ENCODE peak calls at places on chromosomes 5 and 9, in ten cellular contexts. X is GM23338; M is spleen; Z is upper lobe of right lung; F is heart right ventricle; E is ovary; V is cardiac muscle cell; B is uterus; K is BJ; D is CD8-positive, alpha-beta T cell. P is an unnamed sample.

GRCh38 chr9:126524353-126525077 is 89.2 kb upstream of the LMX1B start:
- DNase-seq in V (no peak), F (no peak), M (peak), K (no peak), B (no peak), Z (no peak), X (no peak), D (no peak), E (no peak), P (no peak)

GRCh38 chr9:114110180-114110579 is 11.1 kb upstream of the KIF12 start:
- DNase-seq in M (no peak), D (no peak), K (peak), Z (no peak), V (no peak), F (no peak), B (no peak), E (no peak), X (no peak), P (no peak)

GRCh38 chr9:124130277-124131075 is 118.9 kb downstream of the LHX2 start:
- DNase-seq in E (no peak), K (no peak), B (no peak), Z (no peak), F (no peak), V (no peak), X (no peak), M (no peak), D (no peak), P (no peak)

GRCh38 chr9:135752281-135753204 is 50.6 kb downstream of the KCNT1 start:
- DNase-seq in Z (no peak), B (no peak), F (no peak), K (no peak), X (no peak), E (no peak), M (no peak), V (no peak), D (no peak), P (no peak)

GRCh38 chr9:35076848-35077247 is 2.9 kb downstream of the FANCG start:
- DNase-seq in B (no peak), D (no peak), E (no peak), K (no peak), X (no peak), F (no peak), Z (no peak), V (no peak), M (no peak), P (no peak)

GRCh38 chr5:80061005-80061404 is 25.9 kb downstream of the THBS4 start:
- DNase-seq in M (no peak), V (peak), F (no peak), B (no peak), X (no peak), D (no peak), E (no peak), Z (no peak), K (no peak), P (no peak)

GRCh38 chr5:51279983-51280382 is 103.3 kb upstream of the ISL1 start:
- DNase-seq in E (no peak), D (no peak), K (no peak), F (no peak), X (peak), Z (no peak), B (no peak), M (no peak), V (peak), P (no peak)

GRCh38 chr9:103899836-103900235 is 194.3 kb upstream of the SMC2 start:
- DNase-seq in K (no peak), F (no peak), E (no peak), Z (no peak), V (no peak), M (no peak), X (no peak), D (no peak), B (no peak), P (no peak)

GRCh38 chr9:107024193-107024592 is 161.2 kb downstream of the ZNF462 start:
- DNase-seq in F (no peak), K (no peak), B (no peak), M (no peak), E (no peak), V (no peak), Z (no peak), D (no peak), X (no peak), P (no peak)

GRCh38 chr5:151708126-151708525 is 21.4 kb upstream of the SPARC start:
- DNase-seq in X (no peak), F (no peak), B (no peak), D (no peak), V (no peak), K (no peak), Z (no peak), M (no peak), E (no peak), P (no peak)

GRCh38 chr9:37903831-37904646 is at the start of gene SLC25A51:
- DNase-seq in X (peak), E (peak), D (peak), M (peak), V (peak), Z (peak), K (peak), F (peak), B (peak), P (peak)

GRCh38 chr9:37904647-37905505 is 949 bp upstream of the SLC25A51 start:
- DNase-seq in B (peak), D (no peak), Z (no peak), F (peak), M (peak), X (no peak), E (peak), K (no peak), V (no peak), P (no peak)

GRCh38 chr9:37902804-37903580 is 935 bp downstream of the SLC25A51 start:
- DNase-seq in V (no peak), K (no peak), F (no peak), D (no peak), M (peak), B (no peak), X (no peak), Z (no peak), E (no peak), P (peak)

GRCh38 chr9:37902131-37902530 is 1.8 kb downstream of the SLC25A51 start:
- DNase-seq in F (no peak), Z (no peak), V (no peak), E (no peak), K (no peak), B (no peak), D (no peak), X (no peak), M (no peak), P (no peak)

GRCh38 chr9:37903581-37903830 is 421 bp downstream of the SLC25A51 start:
- DNase-seq in E (no peak), V (peak), B (no peak), F (no peak), Z (no peak), D (no peak), M (peak), K (no peak), X (peak), P (no peak)
- H3K4me3 ChIP-seq in E (peak), V (peak), B (peak), F (peak), Z (peak), D (peak), M (peak), K (peak), X (peak), P (peak)

DNA sequence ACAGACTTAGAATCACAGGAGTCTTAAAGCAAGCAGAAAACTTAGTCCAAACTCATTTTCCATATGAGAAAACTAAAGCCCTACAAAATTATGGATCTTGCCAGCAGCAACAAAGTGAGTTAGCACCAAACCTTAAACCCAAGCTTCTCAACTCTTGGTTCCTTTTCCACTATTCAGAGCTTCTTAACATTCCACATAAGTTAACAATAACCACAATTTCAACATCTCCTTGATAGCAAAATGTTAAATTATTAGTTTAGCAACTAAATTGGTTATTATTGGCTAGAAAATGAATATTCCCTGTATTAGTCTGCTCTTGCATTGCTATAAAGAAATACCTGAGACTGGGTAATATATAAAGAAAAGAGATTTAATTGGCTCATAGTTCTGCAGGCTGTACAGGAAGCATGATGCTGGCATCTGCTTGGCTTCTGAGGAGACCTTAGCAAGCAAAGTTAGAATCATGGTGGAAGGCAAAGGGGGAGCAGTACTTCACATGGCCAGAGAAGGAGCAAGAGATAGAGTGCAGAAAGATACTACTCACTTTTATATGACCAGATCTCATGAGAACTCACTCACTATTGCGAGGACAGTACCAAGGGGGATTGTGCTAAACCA is 26.2 kb upstream of the ARSB start:
- DNase-seq in D (no peak), V (no peak), M (no peak), B (no peak), F (no peak), X (peak), Z (no peak), K (no peak), E (no peak), P (no peak)
- TF ChIP-seq CTCF in D (no peak), V (peak), M (no peak), B (no peak), F (no peak), X (no peak), Z (no peak), K (peak), E (no peak), P (no peak)

GRCh38 chr9:120921751-120922181 is 4.8 kb downstream of the TRAF1 start:
- DNase-seq in V (no peak), X (no peak), E (no peak), B (no peak), F (no peak), M (no peak), K (no peak), Z (no peak), D (no peak), P (no peak)
- H3K4me3 ChIP-seq in V (no peak), X (no peak), E (no peak), B (no peak), F (no peak), M (no peak), K (no peak), Z (no peak), D (peak), P (no peak)

GRCh38 chr5:115028557-115028956 is 141.2 kb downstream of the TRIM36 start:
- DNase-seq in V (no peak), K (no peak), D (no peak), Z (no peak), M (no peak), B (no peak), E (no peak), F (no peak), X (peak), P (no peak)

GRCh38 chr5:115033861-115034260 is 135.8 kb downstream of the TRIM36 start:
- DNase-seq in F (no peak), D (no peak), M (no peak), Z (no peak), K (no peak), X (peak), V (peak), E (no peak), B (no peak), P (no peak)
- TF ChIP-seq CTCF in F (no peak), D (no peak), M (no peak), Z (no peak), K (peak), X (peak), V (no peak), E (no peak), B (no peak), P (no peak)

GRCh38 chr9:710951-711745 is 130.3 kb upstream of the DMRT1 start:
- DNase-seq in M (no peak), Z (no peak), D (no peak), F (no peak), E (no peak), X (no peak), K (no peak), V (no peak), B (no peak), P (no peak)

GRCh38 chr9:712643-713042 is 128.9 kb upstream of the DMRT1 start:
- DNase-seq in E (no peak), V (no peak), K (no peak), F (no peak), X (no peak), M (no peak), B (no peak), Z (no peak), D (no peak), P (no peak)

GRCh38 chr9:714675-715074 is 126.8 kb upstream of the DMRT1 start:
- DNase-seq in F (no peak), X (no peak), B (no peak), D (no peak), K (no peak), M (no peak), Z (no peak), E (no peak), V (no peak), P (no peak)

GRCh38 chr9:711761-712523 is 129.6 kb upstream of the DMRT1 start:
- DNase-seq in X (no peak), D (no peak), V (no peak), F (no peak), K (no peak), E (no peak), Z (no peak), M (no peak), B (no peak), P (no peak)

DNA sequence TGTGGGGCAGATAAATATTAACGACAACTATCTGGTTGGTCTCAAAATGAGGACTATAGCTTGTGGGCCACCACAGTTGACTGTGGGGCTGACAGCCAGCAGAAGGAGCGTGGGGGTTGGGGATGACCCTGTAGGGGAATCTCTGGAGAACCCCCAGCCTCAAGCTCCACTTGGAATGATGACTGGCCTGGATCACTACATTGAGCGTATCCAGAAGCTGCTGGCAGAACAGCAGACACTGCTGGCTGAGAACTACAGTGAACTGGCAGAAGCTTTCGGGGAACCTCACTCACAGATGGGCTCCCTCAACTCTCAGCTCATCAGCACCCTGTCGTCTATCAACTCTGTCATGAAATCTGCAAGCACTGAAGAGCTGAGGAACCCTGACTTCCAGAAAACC is 128.5 kb upstream of the DMRT1 start:
- DNase-seq in B (no peak), V (no peak), X (no peak), F (no peak), K (no peak), E (no peak), D (no peak), Z (no peak), M (no peak), P (no peak)
- H3K4me3 ChIP-seq in B (no peak), V (no peak), X (no peak), F (no peak), K (no peak), E (no peak), D (no peak), Z (no peak), M (no peak), P (no peak)

DNA sequence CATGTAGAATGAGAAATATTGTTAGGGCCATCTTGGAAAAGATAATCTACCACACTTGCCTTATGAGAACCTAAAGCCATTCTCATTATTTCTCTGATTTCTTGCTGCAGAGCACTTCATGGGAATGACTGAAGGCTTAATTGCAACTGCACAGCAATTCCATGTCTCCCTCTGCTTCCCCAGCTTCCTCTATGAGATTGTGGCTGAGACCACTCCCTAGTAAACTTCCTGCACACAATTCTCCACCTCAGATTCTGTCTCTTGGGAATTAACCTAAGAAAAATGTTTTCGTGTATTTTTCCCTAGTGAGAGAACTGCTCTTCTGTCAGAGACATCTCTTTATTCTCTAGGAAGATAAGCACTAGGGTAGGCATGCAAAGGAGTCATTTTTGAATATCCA is 55.6 kb upstream of the CAMK4 start:
- DNase-seq in E (no peak), F (no peak), B (no peak), X (no peak), Z (no peak), D (no peak), V (no peak), K (no peak), M (no peak), P (no peak)
- TF ChIP-seq CTCF in E (no peak), F (no peak), B (no peak), X (no peak), Z (no peak), D (no peak), V (no peak), K (no peak), M (no peak), P (no peak)

DNA sequence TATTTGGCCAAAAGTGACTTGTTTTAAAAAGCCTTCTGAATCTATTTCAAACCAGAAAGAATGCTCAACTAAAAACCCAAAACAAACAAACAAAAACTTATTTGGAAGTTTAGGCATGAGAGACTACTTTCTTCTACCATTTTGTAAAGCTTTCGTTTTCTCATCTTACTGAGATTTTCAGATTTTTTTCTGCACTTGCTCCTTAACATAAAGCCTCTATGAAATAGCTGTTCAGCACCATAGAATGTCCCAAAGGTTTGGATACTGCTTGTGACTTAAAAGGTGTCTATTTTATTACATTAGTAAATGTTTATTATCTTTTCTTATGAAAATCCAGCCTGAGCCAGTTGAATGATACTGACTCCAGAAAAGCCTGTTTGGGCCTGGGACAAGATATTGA is 292.5 kb downstream of the ZSWIM6 start:
- DNase-seq in X (no peak), E (no peak), D (no peak), Z (no peak), B (no peak), F (no peak), V (no peak), M (no peak), K (no peak), P (no peak)
- H3K4me3 ChIP-seq in X (peak), E (no peak), D (no peak), Z (no peak), B (no peak), F (no peak), V (no peak), M (no peak), K (no peak), P (no peak)

GRCh38 chr5:72269411-72269780 is 50.6 kb downstream of the MRPS27 start:
- DNase-seq in V (no peak), M (no peak), K (no peak), D (no peak), F (no peak), X (no peak), Z (no peak), B (no peak), E (no peak), P (no peak)
- TF ChIP-seq CTCF in V (no peak), M (no peak), K (no peak), D (peak), F (no peak), X (peak), Z (no peak), B (no peak), E (no peak), P (no peak)

GRCh38 chr5:172003750-172004149 is 2.7 kb downstream of the FBXW11 start:
- DNase-seq in V (no peak), M (no peak), D (no peak), B (no peak), E (no peak), K (no peak), Z (no peak), F (no peak), X (no peak), P (no peak)
- H3K4me3 ChIP-seq in V (peak), M (no peak), D (no peak), B (no peak), E (no peak), K (no peak), Z (peak), F (no peak), X (peak), P (no peak)

GRCh38 chr9:133204335-133204992 is 4.6 kb downstream of the OBP2B start:
- DNase-seq in F (no peak), V (no peak), B (no peak), X (no peak), Z (peak), K (no peak), D (no peak), E (no peak), M (peak), P (no peak)

GRCh38 chr9:133202145-133202513 is 6.9 kb downstream of the OBP2B start:
- DNase-seq in E (no peak), M (peak), F (no peak), D (no peak), X (no peak), K (no peak), B (no peak), Z (peak), V (no peak), P (no peak)

GRCh38 chr9:133202688-133203453 is 6.2 kb downstream of the OBP2B start:
- DNase-seq in V (no peak), D (no peak), K (no peak), Z (no peak), B (no peak), X (no peak), M (peak), E (no peak), F (no peak), P (no peak)

GRCh38 chr9:133204993-133205336 is 4.1 kb downstream of the OBP2B start:
- DNase-seq in X (no peak), E (no peak), F (no peak), M (peak), D (no peak), B (no peak), V (no peak), K (no peak), Z (peak), P (no peak)

GRCh38 chr9:133203506-133204075 is 5.5 kb downstream of the OBP2B start:
- DNase-seq in D (no peak), V (no peak), X (no peak), B (no peak), Z (peak), F (no peak), M (peak), E (no peak), K (no peak), P (peak)
- TF ChIP-seq CTCF in D (no peak), V (no peak), X (no peak), B (no peak), Z (no peak), F (no peak), M (no peak), E (no peak), K (no peak), P (no peak)